ENCODE peak calls at places on chromosomes 3 and 15, in ten cellular contexts. B, E, P, S, G, H, X, A, Q and F are unnamed samples.

GRCh38 chr3:69203631-69204314 is 81.4 kb upstream of the LMOD3 start:
- DNase-seq in B (no peak), E (peak; percentile 95), P (no peak), S (no peak), G (no peak), H (no peak), X (no peak), A (no peak), Q (no peak), F (no peak)

GRCh38 chr3:19149388-19149787 is 1.1 kb downstream of the KCNH8 start:
- DNase-seq in B (no peak), E (peak; percentile 37), P (peak; percentile 39), S (no peak), G (no peak), H (no peak), X (no peak), A (no peak), Q (no peak), F (no peak)

GRCh38 chr3:195441051-195441450 is 1.8 kb downstream of the ACAP2 start:
- DNase-seq in B (no peak), E (no peak), P (no peak), S (no peak), G (no peak), H (no peak), X (no peak), A (no peak), Q (no peak), F (no peak)

GRCh38 chr3:88113311-88114162 is 36.2 kb upstream of the C3orf38 start:
- DNase-seq in B (peak; percentile 57), E (peak; percentile 71), P (peak; percentile 75), S (no peak), G (no peak), H (peak; percentile 37), X (no peak), A (peak; percentile 84), Q (no peak), F (no peak)

GRCh38 chr3:183619624-183620274 is 15.7 kb upstream of the KLHL24 start:
- DNase-seq in B (no peak), E (no peak), P (no peak), S (no peak), G (no peak), H (no peak), X (no peak), A (no peak), Q (no peak), F (no peak)

GRCh38 chr3:16136042-16136441 is 38.4 kb upstream of the GALNT15 start:
- DNase-seq in B (no peak), E (no peak), P (no peak), S (no peak), G (no peak), H (no peak), X (no peak), A (no peak), Q (no peak), F (no peak)

GRCh38 chr3:119659584-119660291 is 651 bp downstream of the POPDC2 start:
- DNase-seq in B (no peak), E (no peak), P (no peak), S (peak; percentile 65), G (no peak), H (no peak), X (no peak), A (no peak), Q (no peak), F (no peak)

GRCh38 chr15:68818671-68819450 is 1.8 kb downstream of the ANP32A start:
- DNase-seq in B (no peak), E (no peak), P (peak; percentile 93), S (peak; percentile 79), G (peak; percentile 93), H (peak; percentile 53), X (peak; percentile 79), A (peak; percentile 53), Q (peak; percentile 83), F (no peak)

GRCh38 chr15:35040339-35041255 is 44.5 kb downstream of the NANOGP8 start:
- DNase-seq in B (no peak), E (no peak), P (no peak), S (no peak), G (no peak), H (no peak), X (no peak), A (no peak), Q (no peak), F (no peak)

GRCh38 chr3:20511863-20512262 is 325.9 kb upstream of the SGO1 start:
- DNase-seq in B (no peak), E (peak; percentile 61), P (peak; percentile 52), S (no peak), G (no peak), H (peak; percentile 9), X (no peak), A (peak; percentile 51), Q (no peak), F (no peak)
- TF ChIP-seq CTCF in B (no peak), E (peak; percentile 66), P (peak; percentile 57), S (peak; percentile 75), G (no peak), H (peak; percentile 55), X (peak; percentile 80), A (peak; percentile 35), Q (peak; percentile 54), F (peak; percentile 73)

DNA sequence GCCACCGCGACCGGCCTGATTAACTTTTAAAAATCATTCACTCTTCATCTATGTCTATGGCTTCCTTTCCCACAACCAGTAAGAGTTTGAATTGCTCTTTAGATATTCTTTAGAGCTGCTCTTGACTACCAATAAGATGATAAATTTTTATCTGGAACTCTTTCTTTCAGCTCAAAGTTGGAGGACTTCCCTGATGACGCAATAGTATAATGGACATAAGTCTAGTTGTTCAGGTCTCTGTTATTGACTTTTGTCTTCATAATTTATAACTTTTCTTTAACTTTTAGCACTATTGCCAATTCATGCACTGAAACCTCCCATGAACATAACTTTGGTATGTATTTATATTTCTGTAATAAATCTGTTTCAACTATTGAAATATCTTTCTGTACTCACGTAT is 61.3 kb upstream of the NLGN1 start:
- DNase-seq in B (no peak), E (no peak), P (no peak), S (no peak), G (no peak), H (no peak), X (no peak), A (no peak), Q (no peak), F (no peak)
- TF ChIP-seq CTCF in B (no peak), E (no peak), P (no peak), S (no peak), G (no peak), H (no peak), X (no peak), A (no peak), Q (no peak), F (no peak)

GRCh38 chr15:42036991-42037390 is 16.1 kb upstream of the PLA2G4E start:
- DNase-seq in B (no peak), E (no peak), P (no peak), S (no peak), G (no peak), H (no peak), X (no peak), A (no peak), Q (no peak), F (no peak)
- TF ChIP-seq CTCF in B (no peak), E (no peak), P (no peak), S (no peak), G (no peak), H (no peak), X (no peak), A (no peak), Q (no peak), F (no peak)

GRCh38 chr3:64163755-64164148 is 61.5 kb downstream of the PRICKLE2 start:
- DNase-seq in B (no peak), E (peak; percentile 92), P (peak; percentile 17), S (no peak), G (no peak), H (no peak), X (no peak), A (no peak), Q (no peak), F (no peak)

GRCh38 chr3:64167868-64168267 is 57.4 kb downstream of the PRICKLE2 start:
- DNase-seq in B (no peak), E (peak; percentile 51), P (no peak), S (no peak), G (no peak), H (no peak), X (no peak), A (no peak), Q (no peak), F (no peak)

GRCh38 chr3:64167346-64167745 is 57.9 kb downstream of the PRICKLE2 start:
- DNase-seq in B (no peak), E (peak; percentile 85), P (no peak), S (no peak), G (no peak), H (no peak), X (no peak), A (no peak), Q (no peak), F (no peak)

GRCh38 chr3:64164309-64164708 is 61.0 kb downstream of the PRICKLE2 start:
- DNase-seq in B (no peak), E (no peak), P (no peak), S (no peak), G (no peak), H (no peak), X (no peak), A (no peak), Q (no peak), F (no peak)

GRCh38 chr3:64166584-64167155 is 58.6 kb downstream of the PRICKLE2 start:
- DNase-seq in B (peak; percentile 10), E (no peak), P (no peak), S (no peak), G (no peak), H (no peak), X (no peak), A (no peak), Q (no peak), F (no peak)
- TF ChIP-seq CTCF in B (peak; percentile 24), E (peak; percentile 25), P (peak; percentile 8), S (peak; percentile 8), G (no peak), H (peak; percentile 12), X (peak; percentile 59), A (peak; percentile 3), Q (no peak), F (no peak)

GRCh38 chr3:162721736-162722135 is 1225.1 kb downstream of the OTOL1 start:
- DNase-seq in B (no peak), E (no peak), P (no peak), S (no peak), G (no peak), H (no peak), X (no peak), A (no peak), Q (no peak), F (no peak)

GRCh38 chr3:162718697-162719096 is 1222.1 kb downstream of the OTOL1 start:
- DNase-seq in B (no peak), E (no peak), P (no peak), S (no peak), G (no peak), H (no peak), X (no peak), A (no peak), Q (no peak), F (no peak)

GRCh38 chr3:162719684-162720341 is 1223.2 kb downstream of the OTOL1 start:
- DNase-seq in B (peak; percentile 68), E (peak; percentile 79), P (no peak), S (no peak), G (no peak), H (peak; percentile 21), X (no peak), A (no peak), Q (no peak), F (no peak)

DNA sequence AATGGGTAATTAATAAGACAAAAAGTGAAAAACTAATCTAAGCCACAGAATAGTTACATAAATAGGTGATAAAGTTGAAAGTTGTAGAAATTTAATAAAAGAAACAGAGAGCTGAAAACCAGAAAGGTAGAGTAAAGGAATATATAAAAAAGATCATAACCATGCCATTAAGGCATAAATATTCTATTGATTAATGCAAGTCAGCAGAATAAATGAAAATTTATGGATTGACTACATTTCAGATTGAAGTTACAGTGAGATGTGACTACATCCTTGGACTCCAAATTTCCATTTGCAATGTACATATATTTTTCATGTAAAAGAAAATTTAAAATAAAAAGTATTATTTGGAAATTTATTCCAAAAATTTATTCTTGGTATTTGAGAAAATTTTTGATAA is 1225.7 kb downstream of the OTOL1 start:
- DNase-seq in B (no peak), E (no peak), P (no peak), S (no peak), G (no peak), H (no peak), X (no peak), A (no peak), Q (no peak), F (no peak)
- TF ChIP-seq CTCF in B (no peak), E (no peak), P (no peak), S (no peak), G (no peak), H (no peak), X (no peak), A (no peak), Q (no peak), F (no peak)